ENCODE peak calls at places on chromosomes 2 and 18, in eight cellular contexts. N is K562, M is pancreas, H is AG09309, P is psoas muscle, D is dorsolateral prefrontal cortex, W is transverse colon, B is tibial nerve. R is an unnamed sample.

GRCh38 chr2:104523921-104524320 is 330.0 kb upstream of the POU3F3 start:
- DNase-seq in N (no peak), W (no peak), D (no peak), B (no peak), M (no peak), H (no peak), P (no peak), R (no peak)

GRCh38 chr2:224781400-224781799 is 65.2 kb upstream of the CCDC195 start:
- DNase-seq in P (no peak), M (no peak), N (no peak), W (no peak), H (no peak), B (no peak), D (no peak), R (no peak)

GRCh38 chr2:133982231-133982630 is 271.6 kb upstream of the MGAT5 start:
- DNase-seq in N (no peak), P (no peak), H (no peak), M (no peak), B (no peak), D (no peak), W (no peak), R (no peak)

GRCh38 chr2:207012461-207012860 is 73.1 kb downstream of the CPO start:
- DNase-seq in M (no peak), H (no peak), B (no peak), W (no peak), P (no peak), N (no peak), D (no peak), R (no peak)

GRCh38 chr2:157692768-157693167 is 64.1 kb upstream of the ACVR1C start:
- DNase-seq in H (peak), M (no peak), P (peak), W (no peak), N (no peak), D (no peak), B (no peak), R (peak)

GRCh38 chr18:24910217-24910616 is 441.7 kb downstream of the ZNF521 start:
- DNase-seq in N (no peak), H (no peak), D (no peak), W (no peak), P (no peak), B (no peak), M (no peak), R (no peak)

GRCh38 chr2:119958642-119959268 is 54.1 kb upstream of the EPB41L5 start:
- DNase-seq in M (no peak), H (no peak), W (no peak), N (no peak), D (no peak), P (no peak), B (no peak), R (no peak)

GRCh38 chr2:234823196-234823876 is 128.5 kb upstream of the SH3BP4 start:
- DNase-seq in W (no peak), N (no peak), M (no peak), B (peak), H (no peak), D (no peak), P (peak), R (no peak)

GRCh38 chr2:102790086-102790453 is 28.2 kb downstream of the TMEM182 start:
- DNase-seq in W (no peak), P (no peak), M (no peak), D (no peak), H (no peak), N (no peak), B (no peak), R (no peak)

GRCh38 chr18:53799134-53799533 is 425.3 kb downstream of the MBD2 start:
- DNase-seq in D (no peak), M (no peak), H (no peak), N (no peak), B (no peak), W (no peak), P (no peak), R (peak)

GRCh38 chr2:205197468-205198129 is 484.7 kb upstream of the NRP2 start:
- DNase-seq in H (no peak), B (no peak), M (no peak), D (no peak), P (no peak), N (no peak), W (no peak), R (no peak)

GRCh38 chr2:226795281-226796011 is 4.2 kb downstream of the IRS1 start:
- DNase-seq in B (no peak), M (peak), D (no peak), N (no peak), W (no peak), P (peak), H (no peak), R (no peak)

GRCh38 chr18:59265246-59266018 is 7.8 kb downstream of the RAX start:
- DNase-seq in P (no peak), M (no peak), N (peak), D (no peak), W (no peak), B (no peak), H (no peak), R (no peak)

GRCh38 chr2:16129716-16130540 is 189.6 kb downstream of the MYCN start:
- DNase-seq in B (no peak), W (no peak), D (no peak), N (no peak), M (no peak), P (no peak), H (no peak), R (no peak)

GRCh38 chr2:100390001-100390940 is 27.2 kb downstream of the CHST10 start:
- DNase-seq in M (no peak), B (no peak), P (no peak), N (no peak), D (no peak), H (no peak), W (no peak), R (no peak)

GRCh38 chr2:191376981-191377629 is 131.9 kb downstream of the MYO1B start:
- DNase-seq in P (peak), H (peak), D (peak), B (peak), M (no peak), N (peak), W (peak), R (peak)

GRCh38 chr2:15560404-15560987 is 638 bp downstream of the NBAS start:
- DNase-seq in D (peak), P (no peak), M (peak), W (no peak), H (no peak), B (no peak), N (no peak), R (no peak)

GRCh38 chr2:73998933-73999332 is 14.2 kb downstream of the TET3 start:
- DNase-seq in B (no peak), D (no peak), W (no peak), H (no peak), M (peak), N (no peak), P (no peak), R (no peak)

GRCh38 chr2:178479275-178479616 is 846 bp upstream of the FKBP7 start:
- DNase-seq in M (no peak), B (no peak), D (no peak), W (no peak), H (no peak), N (peak), P (no peak), R (no peak)

GRCh38 chr18:43009666-43010065 is 105.8 kb downstream of the RIT2 start:
- DNase-seq in N (no peak), B (no peak), M (no peak), H (no peak), W (no peak), D (no peak), P (no peak), R (no peak)

GRCh38 chr2:215420471-215420935 is 15.4 kb downstream of the FN1 start:
- DNase-seq in B (no peak), M (no peak), W (no peak), N (no peak), D (no peak), H (no peak), P (no peak), R (no peak)

GRCh38 chr2:151664520-151664919 is 69.8 kb downstream of the NEB start:
- DNase-seq in B (no peak), H (no peak), P (no peak), N (no peak), D (no peak), M (no peak), W (no peak), R (no peak)

GRCh38 chr2:127173073-127173472 is 47.0 kb downstream of the CYP27C1 start:
- DNase-seq in M (no peak), N (no peak), B (peak), H (peak), P (no peak), W (no peak), D (no peak), R (no peak)

GRCh38 chr18:47397671-47398319 is 146.3 kb upstream of the SKOR2 start:
- DNase-seq in H (no peak), B (no peak), W (peak), M (no peak), N (peak), D (no peak), P (no peak), R (no peak)

GRCh38 chr2:214126135-214126534 is 284.7 kb upstream of the VWC2L start:
- DNase-seq in W (no peak), H (no peak), P (no peak), B (no peak), N (no peak), D (no peak), M (no peak), R (peak)

GRCh38 chr18:11553098-11553940 is 56.1 kb upstream of the SLC35G4 start:
- DNase-seq in W (no peak), P (no peak), H (no peak), N (peak), B (peak), M (no peak), D (peak), R (peak)

GRCh38 chr2:147456729-147457128 is 388.1 kb upstream of the ACVR2A start:
- DNase-seq in M (no peak), N (no peak), B (no peak), H (no peak), D (no peak), P (no peak), W (no peak), R (no peak)

GRCh38 chr2:149221898-149222297 is 108.5 kb upstream of the LYPD6 start:
- DNase-seq in N (no peak), D (no peak), P (no peak), W (no peak), H (no peak), M (no peak), B (no peak), R (no peak)

GRCh38 chr18:77136871-77137665 is 4.5 kb upstream of the MBP start:
- DNase-seq in B (no peak), H (no peak), D (no peak), N (no peak), W (no peak), M (no peak), P (no peak), R (no peak)

GRCh38 chr2:39723946-39724827 is 54.9 kb downstream of the THUMPD2 start:
- DNase-seq in N (no peak), H (no peak), M (no peak), B (no peak), D (no peak), W (no peak), P (no peak), R (no peak)

GRCh38 chr2:160142472-160142871 is 57.6 kb downstream of the ITGB6 start:
- DNase-seq in H (no peak), P (no peak), M (no peak), W (no peak), N (no peak), B (no peak), D (no peak), R (no peak)

GRCh38 chr2:57146951-57147350 is 899.7 kb upstream of the VRK2 start:
- DNase-seq in P (no peak), M (no peak), H (no peak), W (no peak), N (no peak), B (no peak), D (no peak), R (no peak)

GRCh38 chr2:29607025-29607424 is 314.4 kb downstream of the ALK start:
- DNase-seq in N (no peak), W (no peak), B (no peak), H (no peak), M (no peak), P (no peak), D (no peak), R (no peak)

GRCh38 chr2:145595296-145595695 is 1075.4 kb upstream of the ZEB2 start:
- DNase-seq in W (no peak), N (no peak), M (no peak), H (no peak), D (no peak), P (no peak), B (no peak), R (no peak)

GRCh38 chr18:49899647-49900330 is 86.5 kb upstream of the ACAA2 start:
- DNase-seq in H (no peak), B (no peak), M (no peak), N (no peak), W (no peak), P (no peak), D (no peak), R (no peak)

DNA sequence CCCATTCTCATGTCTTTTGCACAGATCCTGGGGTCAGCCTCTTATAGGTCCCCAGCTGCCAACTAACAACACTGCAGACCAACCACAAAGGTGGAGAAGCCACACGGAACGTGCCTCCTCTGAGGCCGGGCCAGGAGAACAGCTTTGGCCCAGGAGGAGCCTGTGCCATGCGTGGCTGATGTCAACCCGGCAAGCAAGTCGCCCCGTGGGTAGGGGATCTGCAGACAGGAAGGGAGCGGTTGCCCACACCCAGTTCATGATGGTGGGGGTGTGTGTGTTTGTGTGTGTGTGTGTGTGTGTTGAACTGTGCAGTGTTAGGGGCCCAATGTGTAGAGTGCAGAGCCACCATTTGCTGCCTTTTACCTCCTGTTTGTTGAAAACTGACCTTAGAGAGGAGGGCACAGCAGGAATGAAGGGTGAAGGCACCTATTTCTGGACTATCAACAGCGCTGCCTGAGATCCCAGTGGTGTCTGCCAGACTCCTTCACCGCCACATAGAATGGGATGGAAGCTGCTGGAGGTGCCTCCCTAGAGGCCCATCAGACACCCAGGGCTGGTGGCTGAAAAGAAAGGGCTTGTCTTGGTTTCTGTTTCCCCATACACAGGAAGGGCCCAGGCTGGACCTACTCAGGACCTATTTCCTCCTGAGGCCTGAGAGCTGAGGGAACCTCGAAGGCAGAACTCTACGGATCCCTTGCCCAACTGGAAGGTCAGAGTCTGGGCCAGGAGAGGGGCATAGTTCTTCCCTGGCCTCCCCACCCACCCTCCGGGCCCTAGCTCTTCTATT is 2.6 kb upstream of the CLEC4F start:
- DNase-seq in N (no peak), M (no peak), B (no peak), D (no peak), W (no peak), P (no peak), H (no peak), R (no peak)
- H3K4me3 ChIP-seq in N (no peak), M (no peak), B (no peak), D (no peak), W (no peak), P (no peak), H (no peak), R (no peak)

GRCh38 chr2:239308696-239309397 is 92.0 kb downstream of the HDAC4 start:
- DNase-seq in M (no peak), P (peak), N (no peak), W (peak), H (peak), D (peak), B (peak), R (peak)
- H3K4me3 ChIP-seq in M (no peak), P (peak), N (no peak), W (peak), H (peak), D (peak), B (peak), R (peak)

GRCh38 chr2:117858336-117858735 is 43.8 kb downstream of the DDX18 start:
- DNase-seq in B (no peak), N (no peak), H (no peak), P (no peak), W (no peak), D (no peak), M (no peak), R (no peak)

GRCh38 chr2:117858892-117859531 is 44.5 kb downstream of the DDX18 start:
- DNase-seq in D (no peak), B (no peak), W (no peak), H (no peak), N (no peak), P (no peak), M (no peak), R (no peak)

GRCh38 chr2:117862459-117862858 is 48.0 kb downstream of the DDX18 start:
- DNase-seq in D (no peak), M (no peak), N (no peak), P (no peak), H (no peak), B (no peak), W (no peak), R (peak)

GRCh38 chr2:117859532-117859911 is 45.0 kb downstream of the DDX18 start:
- DNase-seq in D (no peak), N (no peak), P (no peak), H (no peak), B (no peak), W (no peak), M (no peak), R (no peak)

DNA sequence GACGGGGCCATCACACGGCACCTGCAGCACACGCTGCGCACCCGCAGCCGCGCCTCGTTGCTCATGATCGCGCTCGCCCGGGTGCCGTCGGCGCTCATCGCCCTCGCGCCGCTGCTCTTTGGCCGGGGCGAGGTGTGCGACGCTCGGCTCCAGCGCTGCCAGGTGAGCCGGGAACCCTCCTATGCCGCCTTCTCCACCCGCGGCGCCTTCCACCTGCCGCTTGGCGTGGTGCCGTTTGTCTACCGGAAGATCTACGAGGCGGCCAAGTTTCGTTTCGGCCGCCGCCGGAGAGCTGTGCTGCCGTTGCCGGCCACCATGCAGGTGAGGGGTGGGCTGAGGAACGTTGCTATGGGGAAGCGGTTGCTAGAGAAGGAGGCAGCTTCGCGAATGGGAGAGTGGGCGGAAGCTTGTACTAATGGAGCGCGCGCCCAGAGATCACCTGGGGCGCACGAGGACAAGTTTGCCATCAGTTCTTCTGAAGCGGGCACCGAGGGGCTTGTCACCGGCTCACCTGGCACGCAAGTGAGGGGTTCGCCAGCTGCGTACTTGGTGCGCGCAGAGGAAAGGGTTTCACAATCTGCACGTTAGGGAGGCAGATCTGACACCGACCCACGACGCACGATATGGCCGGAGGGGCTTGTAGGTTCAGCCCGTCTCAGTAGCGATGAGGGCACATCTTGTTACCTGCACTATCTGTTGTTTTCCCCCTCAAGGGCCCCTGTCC is 45.6 kb downstream of the DDX18 start:
- DNase-seq in H (no peak), N (no peak), M (no peak), W (no peak), D (no peak), P (no peak), B (no peak), R (no peak)
- H3K4me3 ChIP-seq in H (peak), N (no peak), M (no peak), W (peak), D (no peak), P (no peak), B (no peak), R (no peak)

GRCh38 chr2:236507393-236508085 is 62.1 kb upstream of the ACKR3 start:
- DNase-seq in D (peak), M (peak), H (no peak), B (no peak), P (peak), N (no peak), W (peak), R (no peak)
- H3K4me3 ChIP-seq in D (peak), M (peak), H (no peak), B (peak), P (peak), N (no peak), W (peak), R (peak)

DNA sequence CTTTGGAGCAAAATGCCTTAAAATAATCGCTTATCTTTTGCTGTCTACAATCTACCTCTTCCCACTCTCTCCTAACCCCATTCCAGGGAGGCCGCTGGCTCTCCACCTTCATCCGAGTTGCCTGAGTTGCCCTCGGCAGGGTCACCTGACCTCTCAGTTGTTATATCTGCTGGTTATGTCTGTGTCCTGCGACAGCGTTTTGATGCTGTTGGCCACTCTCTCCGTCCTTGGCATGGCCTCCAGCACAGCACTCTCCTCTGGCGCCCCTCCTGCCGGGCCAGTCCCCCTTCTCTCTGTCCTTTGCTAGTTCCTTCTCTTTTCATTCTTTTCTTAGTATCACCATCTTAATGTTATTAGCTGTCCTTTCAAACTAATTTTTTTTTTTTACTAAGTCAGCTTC is 41.6 kb downstream of the TRAF3IP1 start:
- DNase-seq in P (no peak), M (no peak), B (no peak), H (no peak), W (no peak), D (no peak), N (no peak), R (no peak)
- H3K4me3 ChIP-seq in P (no peak), M (no peak), B (no peak), H (no peak), W (no peak), D (no peak), N (no peak), R (no peak)